ENCODE peak calls at places on chromosome 5, in nine cellular contexts. L is GM12891, O is iris pigment epithelial cell, B is AG08395, P is D341Med, F is right cardiac atrium, E is sigmoid colon, H is LoVo, A is endodermal cell. U is an unnamed sample.

GRCh38 chr5:137995077-137995746 is 37.7 kb downstream of the FAM13B start:
- DNase-seq in L (no peak), O (peak), B (peak), P (no peak), F (no peak), E (no peak), H (no peak), A (no peak), U (no peak)

GRCh38 chr5:88734191-88734640 is 148.8 kb downstream of the MEF2C start:
- DNase-seq in L (no peak), O (no peak), B (no peak), P (no peak), F (no peak), E (no peak), H (no peak), A (no peak), U (no peak)

GRCh38 chr5:152389209-152389608 is 15.9 kb downstream of the NMUR2 start:
- DNase-seq in L (no peak), O (no peak), B (no peak), P (no peak), F (no peak), E (no peak), H (no peak), A (no peak), U (no peak)

GRCh38 chr5:5536871-5537270 is 114.4 kb downstream of the ICE1 start:
- DNase-seq in L (no peak), O (no peak), B (no peak), P (no peak), F (no peak), E (no peak), H (no peak), A (no peak), U (no peak)

GRCh38 chr5:7396169-7397004 is 449 bp downstream of the ADCY2 start:
- DNase-seq in L (no peak), O (peak), B (peak), P (peak), F (peak), E (no peak), H (no peak), A (peak), U (no peak)

GRCh38 chr5:115530426-115530825 is 14.1 kb downstream of the FEM1C start:
- DNase-seq in L (no peak), O (no peak), B (peak), P (no peak), F (no peak), E (no peak), H (no peak), A (no peak), U (no peak)

GRCh38 chr5:103973669-103974068 is 411.1 kb upstream of the NUDT12 start:
- DNase-seq in L (no peak), O (no peak), B (no peak), P (no peak), F (no peak), E (no peak), H (no peak), A (peak), U (no peak)

GRCh38 chr5:132386644-132387286 is 17.3 kb downstream of the SLC22A5 start:
- DNase-seq in L (peak), O (peak), B (peak), P (peak), F (peak), E (peak), H (peak), A (peak), U (peak)

GRCh38 chr5:2491846-2492245 is 259.6 kb downstream of the IRX2 start:
- DNase-seq in L (no peak), O (no peak), B (no peak), P (no peak), F (no peak), E (no peak), H (no peak), A (no peak), U (no peak)

GRCh38 chr5:36214434-36214833 is 27.3 kb downstream of the NADK2 start:
- DNase-seq in L (no peak), O (no peak), B (no peak), P (no peak), F (no peak), E (no peak), H (no peak), A (no peak), U (no peak)

GRCh38 chr5:10501554-10502075 is 59.9 kb downstream of the ROPN1L start:
- DNase-seq in L (no peak), O (peak), B (no peak), P (no peak), F (peak), E (no peak), H (no peak), A (no peak), U (no peak)

GRCh38 chr5:139637438-139638089 is 10.6 kb upstream of the CXXC5 start:
- DNase-seq in L (peak), O (peak), B (peak), P (peak), F (peak), E (peak), H (no peak), A (peak), U (peak)

GRCh38 chr5:119339965-119340364 is 15.9 kb upstream of the TNFAIP8 start:
- DNase-seq in L (no peak), O (no peak), B (no peak), P (no peak), F (no peak), E (no peak), H (no peak), A (no peak), U (no peak)

GRCh38 chr5:111201705-111202104 is 22.5 kb upstream of the CAMK4 start:
- DNase-seq in L (no peak), O (no peak), B (no peak), P (no peak), F (no peak), E (no peak), H (no peak), A (no peak), U (no peak)

GRCh38 chr5:6568383-6568782 is 64.5 kb downstream of the NSUN2 start:
- DNase-seq in L (no peak), O (no peak), B (no peak), P (no peak), F (peak), E (no peak), H (no peak), A (no peak), U (no peak)

GRCh38 chr5:141919218-141920129 is 4.2 kb upstream of the DELE1 start:
- DNase-seq in L (no peak), O (no peak), B (no peak), P (no peak), F (no peak), E (no peak), H (no peak), A (no peak), U (no peak)

GRCh38 chr5:81646469-81646868 is 104.4 kb downstream of the SSBP2 start:
- DNase-seq in L (no peak), O (no peak), B (no peak), P (no peak), F (no peak), E (no peak), H (no peak), A (no peak), U (no peak)

GRCh38 chr5:178425621-178426068 is 164.5 kb downstream of the COL23A1 start:
- DNase-seq in L (no peak), O (no peak), B (no peak), P (no peak), F (no peak), E (no peak), H (no peak), A (peak), U (no peak)

GRCh38 chr5:1799110-1799601 is 481 bp downstream of the MRPL36 start:
- DNase-seq in L (peak), O (peak), B (peak), P (peak), F (no peak), E (no peak), H (peak), A (no peak), U (peak)

GRCh38 chr5:155529366-155529765 is 515.8 kb downstream of the KIF4B start:
- DNase-seq in L (no peak), O (no peak), B (no peak), P (no peak), F (no peak), E (no peak), H (no peak), A (no peak), U (no peak)

GRCh38 chr5:32443541-32444190 is 874 bp downstream of the ZFR start:
- DNase-seq in L (peak), O (peak), B (peak), P (peak), F (peak), E (no peak), H (peak), A (peak), U (peak)

GRCh38 chr5:95861221-95861857 is 38.8 kb upstream of the GLRX start:
- DNase-seq in L (no peak), O (peak), B (peak), P (no peak), F (peak), E (peak), H (no peak), A (no peak), U (no peak)

GRCh38 chr5:139969318-139969717 is 73.8 kb downstream of the NRG2 start:
- DNase-seq in L (no peak), O (no peak), B (no peak), P (no peak), F (no peak), E (no peak), H (no peak), A (no peak), U (peak)

GRCh38 chr5:61598140-61598539 is 266.1 kb downstream of the ZSWIM6 start:
- DNase-seq in L (no peak), O (no peak), B (no peak), P (no peak), F (no peak), E (no peak), H (no peak), A (no peak), U (no peak)

GRCh38 chr5:31585519-31586270 is 53.2 kb upstream of the PDZD2 start:
- DNase-seq in L (no peak), O (peak), B (no peak), P (no peak), F (no peak), E (no peak), H (no peak), A (no peak), U (no peak)

GRCh38 chr5:73783823-73784222 is 157.8 kb downstream of the ARHGEF28 start:
- DNase-seq in L (no peak), O (peak), B (peak), P (no peak), F (no peak), E (no peak), H (no peak), A (no peak), U (no peak)

GRCh38 chr5:147509041-147509709 is 693 bp downstream of the DPYSL3 start:
- DNase-seq in L (no peak), O (peak), B (peak), P (peak), F (peak), E (peak), H (no peak), A (peak), U (no peak)

GRCh38 chr5:24606974-24607373 is 37.8 kb downstream of the CDH10 start:
- DNase-seq in L (no peak), O (no peak), B (no peak), P (peak), F (no peak), E (no peak), H (no peak), A (no peak), U (no peak)

GRCh38 chr5:50958852-50959457 is 292.5 kb downstream of the PARP8 start:
- DNase-seq in L (no peak), O (peak), B (peak), P (peak), F (no peak), E (no peak), H (peak), A (peak), U (no peak)

GRCh38 chr5:3325206-3325605 is 270.4 kb upstream of the IRX1 start:
- DNase-seq in L (no peak), O (no peak), B (peak), P (peak), F (no peak), E (no peak), H (no peak), A (no peak), U (no peak)

GRCh38 chr5:75623846-75624245 is 12.6 kb downstream of the ANKDD1B start:
- DNase-seq in L (no peak), O (peak), B (no peak), P (no peak), F (no peak), E (no peak), H (peak), A (no peak), U (no peak)

GRCh38 chr5:72760259-72760658 is 56.2 kb upstream of the TNPO1 start:
- DNase-seq in L (no peak), O (peak), B (peak), P (no peak), F (no peak), E (no peak), H (no peak), A (no peak), U (no peak)

GRCh38 chr5:134139377-134139851 is 24.9 kb downstream of the TCF7 start:
- DNase-seq in L (no peak), O (no peak), B (no peak), P (no peak), F (peak), E (peak), H (no peak), A (no peak), U (no peak)

GRCh38 chr5:84274585-84275468 is 109.9 kb downstream of the EDIL3 start:
- DNase-seq in L (no peak), O (peak), B (peak), P (peak), F (peak), E (no peak), H (peak), A (peak), U (peak)

GRCh38 chr5:111278824-111279504 is 54.8 kb downstream of the CAMK4 start:
- DNase-seq in L (no peak), O (peak), B (peak), P (peak), F (peak), E (no peak), H (peak), A (peak), U (peak)

GRCh38 chr5:148740966-148741742 is 85.3 kb upstream of the ADRB2 start:
- DNase-seq in L (no peak), O (peak), B (peak), P (peak), F (peak), E (peak), H (peak), A (no peak), U (peak)

U was measured in GM13976.